ENCODE peak calls at places on chromosomes 4 and X, in ten cellular contexts. Z, E, R, Y, J, C, I, H, A and F are unnamed samples.

GRCh38 chr4:71772592-71772991 is 11.3 kb downstream of the GC start:
- DNase-seq in Z (no peak), E (no peak), R (no peak), Y (no peak), J (no peak), C (no peak), I (no peak), H (no peak), A (no peak), F (no peak)

GRCh38 chr4:41145571-41146078 is 68.7 kb downstream of the APBB2 start:
- DNase-seq in Z (peak), E (no peak), R (no peak), Y (no peak), J (no peak), C (no peak), I (no peak), H (no peak), A (no peak), F (no peak)

GRCh38 chr4:144645621-144646522 is at the start of gene HHIP:
- DNase-seq in Z (peak), E (no peak), R (peak), Y (no peak), J (no peak), C (no peak), I (no peak), H (peak), A (peak), F (peak)

GRCh38 chrX:72545990-72546389 is 26.7 kb downstream of the HDAC8 start:
- DNase-seq in Z (peak), E (no peak), R (peak), Y (no peak), J (no peak), C (no peak), I (no peak), H (peak), A (no peak), F (no peak)

GRCh38 chr4:139267301-139267700 is 12.7 kb downstream of the MGARP start:
- DNase-seq in Z (no peak), E (no peak), R (no peak), Y (no peak), J (no peak), C (no peak), I (no peak), H (no peak), A (no peak), F (no peak)

GRCh38 chr4:163540977-163541376 is 46.5 kb downstream of the TMA16 start:
- DNase-seq in Z (peak), E (peak), R (no peak), Y (no peak), J (no peak), C (peak), I (peak), H (no peak), A (no peak), F (no peak)

GRCh38 chrX:18422325-18422724 is 3.1 kb upstream of the CDKL5 start:
- DNase-seq in Z (peak), E (peak), R (no peak), Y (no peak), J (no peak), C (peak), I (peak), H (no peak), A (no peak), F (no peak)

GRCh38 chrX:22186165-22186564 is 86.5 kb upstream of the CBLL2 start:
- DNase-seq in Z (no peak), E (no peak), R (no peak), Y (no peak), J (no peak), C (no peak), I (no peak), H (no peak), A (no peak), F (no peak)

GRCh38 chr4:165299399-165300060 is 27.9 kb upstream of the MSMO1 start:
- DNase-seq in Z (no peak), E (no peak), R (no peak), Y (peak), J (no peak), C (no peak), I (no peak), H (no peak), A (no peak), F (no peak)

GRCh38 chrX:13937370-13938052 is 92.2 kb downstream of the GEMIN8 start:
- DNase-seq in Z (peak), E (no peak), R (no peak), Y (peak), J (no peak), C (no peak), I (no peak), H (no peak), A (no peak), F (no peak)

GRCh38 chr4:76689079-76689817 is 208.7 kb downstream of the SOWAHB start:
- DNase-seq in Z (peak), E (no peak), R (peak), Y (no peak), J (peak), C (no peak), I (no peak), H (peak), A (peak), F (peak)

GRCh38 chr4:17851921-17852320 is 41.1 kb downstream of the NCAPG start:
- DNase-seq in Z (no peak), E (no peak), R (no peak), Y (no peak), J (no peak), C (no peak), I (no peak), H (no peak), A (no peak), F (no peak)

GRCh38 chrX:20378291-20378920 is 111.7 kb upstream of the RPS6KA3 start:
- DNase-seq in Z (no peak), E (no peak), R (peak), Y (no peak), J (no peak), C (no peak), I (no peak), H (peak), A (no peak), F (no peak)

GRCh38 chrX:108696690-108697089 is 39.7 kb downstream of the IRS4 start:
- DNase-seq in Z (no peak), E (no peak), R (no peak), Y (no peak), J (no peak), C (no peak), I (no peak), H (no peak), A (no peak), F (no peak)

GRCh38 chr4:59608466-59608865 is 1591.7 kb upstream of the ADGRL3 start:
- DNase-seq in Z (peak), E (no peak), R (no peak), Y (no peak), J (no peak), C (no peak), I (no peak), H (no peak), A (no peak), F (no peak)

GRCh38 chrX:133986008-133986683 is 752 bp upstream of the GPC3 start:
- DNase-seq in Z (no peak), E (no peak), R (no peak), Y (no peak), J (no peak), C (no peak), I (no peak), H (no peak), A (no peak), F (no peak)

GRCh38 chrX:115561605-115562491 is 874 bp downstream of the PLS3 start:
- DNase-seq in Z (peak), E (no peak), R (peak), Y (no peak), J (no peak), C (no peak), I (no peak), H (peak), A (no peak), F (peak)

GRCh38 chrX:13690836-13691235 is 1.9 kb downstream of the RAB9A start:
- DNase-seq in Z (no peak), E (no peak), R (no peak), Y (no peak), J (no peak), C (no peak), I (no peak), H (no peak), A (no peak), F (no peak)

GRCh38 chr4:41436365-41437263 is 101.3 kb upstream of the LIMCH1 start:
- DNase-seq in Z (no peak), E (no peak), R (no peak), Y (no peak), J (no peak), C (no peak), I (no peak), H (no peak), A (no peak), F (no peak)

GRCh38 chrX:2360731-2361130 is 140.0 kb downstream of the DHRSX start:
- DNase-seq in Z (no peak), E (no peak), R (no peak), Y (no peak), J (no peak), C (no peak), I (no peak), H (no peak), A (no peak), F (no peak)

GRCh38 chrX:140502491-140503229 is 2.2 kb downstream of the SOX3 start:
- DNase-seq in Z (peak), E (no peak), R (no peak), Y (no peak), J (no peak), C (no peak), I (no peak), H (no peak), A (no peak), F (no peak)

GRCh38 chr4:2364654-2365053 is 53.8 kb downstream of the ZFYVE28 start:
- DNase-seq in Z (peak), E (no peak), R (peak), Y (no peak), J (no peak), C (no peak), I (no peak), H (peak), A (peak), F (no peak)

GRCh38 chrX:122238801-122239200 is 945.3 kb upstream of the GRIA3 start:
- DNase-seq in Z (no peak), E (peak), R (no peak), Y (no peak), J (no peak), C (no peak), I (no peak), H (no peak), A (no peak), F (no peak)

GRCh38 chr4:150874386-150875226 is 140.5 kb downstream of the LRBA start:
- DNase-seq in Z (no peak), E (no peak), R (no peak), Y (no peak), J (no peak), C (no peak), I (no peak), H (no peak), A (no peak), F (no peak)

GRCh38 chrX:113429011-113429410 is 588.4 kb upstream of the AMOT start:
- DNase-seq in Z (no peak), E (no peak), R (no peak), Y (no peak), J (no peak), C (no peak), I (no peak), H (no peak), A (no peak), F (no peak)

GRCh38 chrX:119694601-119695534 is 1.9 kb upstream of the SEPTIN6 start:
- DNase-seq in Z (no peak), E (no peak), R (no peak), Y (no peak), J (no peak), C (no peak), I (no peak), H (no peak), A (no peak), F (no peak)
- TF ChIP-seq CTCF in Z (no peak), E (no peak), R (no peak), Y (no peak), J (no peak), C (no peak), I (no peak), H (no peak), A (no peak), F (no peak)

DNA sequence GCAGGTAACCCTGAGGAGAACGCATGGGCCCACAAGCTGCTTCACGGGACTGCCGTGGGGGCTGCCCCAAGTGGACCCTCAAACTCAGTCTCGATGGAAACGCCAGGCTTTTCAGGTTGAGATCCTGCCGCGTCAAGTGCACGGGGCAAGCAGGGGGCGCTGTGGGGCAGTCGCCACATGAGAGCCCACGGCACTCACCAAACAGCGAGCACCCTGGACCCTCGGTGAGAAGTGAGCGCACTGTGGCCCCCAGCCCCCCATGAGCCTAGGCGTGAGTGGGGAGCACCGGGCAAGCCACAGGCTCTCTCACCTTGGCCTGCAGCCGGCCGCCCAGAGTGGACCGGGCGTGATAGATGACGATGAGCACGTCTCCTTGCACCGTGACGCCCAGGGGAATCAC is 50.9 kb upstream of the CPLX1 start:
- DNase-seq in Z (no peak), E (no peak), R (no peak), Y (peak), J (no peak), C (no peak), I (no peak), H (no peak), A (no peak), F (no peak)
- TF ChIP-seq CTCF in Z (peak), E (peak), R (no peak), Y (peak), J (peak), C (peak), I (peak), H (no peak), A (no peak), F (peak)

DNA sequence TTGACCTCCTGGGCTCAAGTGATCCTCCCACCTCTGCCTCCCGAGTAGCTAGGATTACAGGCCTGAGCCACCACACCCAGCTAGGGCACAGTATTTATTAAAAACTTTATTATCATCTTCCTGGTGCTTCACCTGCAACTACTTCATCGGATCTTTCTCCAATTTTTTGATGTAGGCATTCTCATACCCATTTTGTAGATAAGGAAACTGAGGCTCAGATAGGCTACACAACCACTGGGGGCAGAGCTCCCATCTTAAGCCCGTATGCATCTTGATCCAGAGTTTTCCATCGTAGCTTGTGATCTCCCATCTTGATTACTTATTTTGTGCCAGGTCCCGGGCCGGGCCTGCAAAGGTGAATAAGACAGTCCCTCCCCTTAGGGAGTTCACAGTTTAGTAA is 68.1 kb upstream of the BCOR start:
- DNase-seq in Z (no peak), E (no peak), R (no peak), Y (no peak), J (no peak), C (no peak), I (no peak), H (no peak), A (no peak), F (no peak)
- TF ChIP-seq CTCF in Z (no peak), E (no peak), R (no peak), Y (no peak), J (no peak), C (no peak), I (no peak), H (no peak), A (no peak), F (no peak)

GRCh38 chr4:83993774-83994173 is 457.9 kb downstream of the GPAT3 start:
- DNase-seq in Z (no peak), E (no peak), R (no peak), Y (peak), J (no peak), C (no peak), I (no peak), H (no peak), A (no peak), F (no peak)

DNA sequence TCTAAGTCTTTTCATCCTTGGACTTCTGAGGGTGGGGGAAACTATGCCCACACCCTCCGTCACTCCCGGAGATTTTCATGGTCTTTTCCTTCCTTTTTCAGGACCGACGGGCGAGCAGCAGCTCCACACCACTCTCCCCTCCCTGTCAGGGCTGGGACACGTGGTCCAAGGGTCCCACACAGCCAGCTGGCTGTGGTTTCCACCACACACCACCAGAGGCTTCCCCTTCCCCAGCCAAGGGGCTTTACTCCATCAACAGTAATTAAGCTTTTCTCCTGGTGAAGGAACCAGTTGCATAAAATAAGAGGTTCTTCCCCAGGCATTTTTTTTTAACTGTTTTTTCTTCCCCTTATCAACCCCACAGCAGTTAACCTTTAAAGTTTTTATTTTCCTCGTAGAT is 453.9 kb downstream of the GPAT3 start:
- DNase-seq in Z (no peak), E (no peak), R (no peak), Y (peak), J (no peak), C (no peak), I (no peak), H (no peak), A (no peak), F (no peak)
- TF ChIP-seq CTCF in Z (no peak), E (no peak), R (no peak), Y (no peak), J (no peak), C (no peak), I (no peak), H (no peak), A (no peak), F (no peak)